ENCODE peak calls at places on chromosomes 5 and 9, in eight cellular contexts. One of them, this sample, is unnamed.

GRCh38 chr5:150779397-150780179 is 1.0 kb downstream of the SMIM3 start:
- DNase-seq in Daoy: peak
- DNase-seq in CD4-positive, alpha-beta T cell: no peak
- DNase-seq in lower lobe of right lung: no peak
- DNase-seq in epithelial cell of prostate: no peak
- DNase-seq in skeletal muscle cell: no peak
- DNase-seq in T-helper 2 cell: no peak
- DNase-seq in type B pancreatic cell: no peak
- DNase-seq in this sample: no peak

GRCh38 chr9:76687861-76688374 is 76.3 kb upstream of the PCA3 start:
- DNase-seq in Daoy: peak
- DNase-seq in CD4-positive, alpha-beta T cell: no peak
- DNase-seq in lower lobe of right lung: no peak
- DNase-seq in epithelial cell of prostate: peak
- DNase-seq in skeletal muscle cell: peak
- DNase-seq in T-helper 2 cell: no peak
- DNase-seq in type B pancreatic cell: no peak
- DNase-seq in this sample: peak

GRCh38 chr9:91689006-91689405 is 261.0 kb downstream of the ROR2 start:
- DNase-seq in Daoy: peak
- DNase-seq in CD4-positive, alpha-beta T cell: no peak
- DNase-seq in lower lobe of right lung: no peak
- DNase-seq in epithelial cell of prostate: no peak
- DNase-seq in skeletal muscle cell: no peak
- DNase-seq in T-helper 2 cell: no peak
- DNase-seq in type B pancreatic cell: no peak
- DNase-seq in this sample: no peak

GRCh38 chr5:66356011-66356565 is 212.0 kb downstream of the SREK1 start:
- DNase-seq in Daoy: no peak
- DNase-seq in CD4-positive, alpha-beta T cell: no peak
- DNase-seq in lower lobe of right lung: no peak
- DNase-seq in epithelial cell of prostate: no peak
- DNase-seq in skeletal muscle cell: no peak
- DNase-seq in T-helper 2 cell: no peak
- DNase-seq in type B pancreatic cell: no peak
- DNase-seq in this sample: no peak

GRCh38 chr5:175753536-175753890 is 95.6 kb downstream of the HRH2 start:
- DNase-seq in Daoy: no peak
- DNase-seq in CD4-positive, alpha-beta T cell: no peak
- DNase-seq in lower lobe of right lung: no peak
- DNase-seq in epithelial cell of prostate: no peak
- DNase-seq in skeletal muscle cell: no peak
- DNase-seq in T-helper 2 cell: no peak
- DNase-seq in type B pancreatic cell: peak
- DNase-seq in this sample: no peak

GRCh38 chr5:14016549-14016948 is 72.1 kb upstream of the DNAH5 start:
- DNase-seq in Daoy: no peak
- DNase-seq in CD4-positive, alpha-beta T cell: no peak
- DNase-seq in lower lobe of right lung: no peak
- DNase-seq in epithelial cell of prostate: no peak
- DNase-seq in skeletal muscle cell: no peak
- DNase-seq in T-helper 2 cell: no peak
- DNase-seq in type B pancreatic cell: no peak
- DNase-seq in this sample: no peak

GRCh38 chr5:1522601-1523479 is 920 bp downstream of the LPCAT1 start:
- DNase-seq in Daoy: peak
- DNase-seq in CD4-positive, alpha-beta T cell: no peak
- DNase-seq in lower lobe of right lung: peak
- DNase-seq in epithelial cell of prostate: no peak
- DNase-seq in skeletal muscle cell: no peak
- DNase-seq in T-helper 2 cell: no peak
- DNase-seq in type B pancreatic cell: peak
- DNase-seq in this sample: peak

GRCh38 chr5:74205745-74206570 is 434.6 kb downstream of the ENC1 start:
- DNase-seq in Daoy: peak
- DNase-seq in CD4-positive, alpha-beta T cell: no peak
- DNase-seq in lower lobe of right lung: no peak
- DNase-seq in epithelial cell of prostate: no peak
- DNase-seq in skeletal muscle cell: no peak
- DNase-seq in T-helper 2 cell: no peak
- DNase-seq in type B pancreatic cell: no peak
- DNase-seq in this sample: no peak

GRCh38 chr5:81232449-81233079 is 558 bp upstream of the CKMT2 start:
- DNase-seq in Daoy: no peak
- DNase-seq in CD4-positive, alpha-beta T cell: no peak
- DNase-seq in lower lobe of right lung: no peak
- DNase-seq in epithelial cell of prostate: no peak
- DNase-seq in skeletal muscle cell: no peak
- DNase-seq in T-helper 2 cell: no peak
- DNase-seq in type B pancreatic cell: no peak
- DNase-seq in this sample: peak

GRCh38 chr9:136398286-136398685 is 1.7 kb downstream of the SNAPC4 start:
- DNase-seq in Daoy: no peak
- DNase-seq in CD4-positive, alpha-beta T cell: no peak
- DNase-seq in lower lobe of right lung: no peak
- DNase-seq in epithelial cell of prostate: no peak
- DNase-seq in skeletal muscle cell: no peak
- DNase-seq in T-helper 2 cell: no peak
- DNase-seq in type B pancreatic cell: no peak
- DNase-seq in this sample: no peak

GRCh38 chr5:2656186-2656585 is 95.3 kb downstream of the IRX2 start:
- DNase-seq in Daoy: peak
- DNase-seq in CD4-positive, alpha-beta T cell: no peak
- DNase-seq in lower lobe of right lung: no peak
- DNase-seq in epithelial cell of prostate: no peak
- DNase-seq in skeletal muscle cell: peak
- DNase-seq in T-helper 2 cell: no peak
- DNase-seq in type B pancreatic cell: no peak
- DNase-seq in this sample: peak

GRCh38 chr9:83330207-83331196 is 207.7 kb downstream of the FRMD3 start:
- DNase-seq in Daoy: no peak
- DNase-seq in CD4-positive, alpha-beta T cell: no peak
- DNase-seq in lower lobe of right lung: no peak
- DNase-seq in epithelial cell of prostate: no peak
- DNase-seq in skeletal muscle cell: no peak
- DNase-seq in T-helper 2 cell: no peak
- DNase-seq in type B pancreatic cell: no peak
- DNase-seq in this sample: no peak

GRCh38 chr5:83577036-83577636 is 105.6 kb downstream of the VCAN start:
- DNase-seq in Daoy: peak
- DNase-seq in CD4-positive, alpha-beta T cell: no peak
- DNase-seq in lower lobe of right lung: no peak
- DNase-seq in epithelial cell of prostate: no peak
- DNase-seq in skeletal muscle cell: no peak
- DNase-seq in T-helper 2 cell: no peak
- DNase-seq in type B pancreatic cell: no peak
- DNase-seq in this sample: no peak

GRCh38 chr5:67350185-67350584 is 153.6 kb upstream of the CD180 start:
- DNase-seq in Daoy: no peak
- DNase-seq in CD4-positive, alpha-beta T cell: no peak
- DNase-seq in lower lobe of right lung: no peak
- DNase-seq in epithelial cell of prostate: no peak
- DNase-seq in skeletal muscle cell: no peak
- DNase-seq in T-helper 2 cell: no peak
- DNase-seq in type B pancreatic cell: no peak
- DNase-seq in this sample: no peak

GRCh38 chr9:131236761-131237160 is 39.5 kb downstream of the FAM78A start:
- DNase-seq in Daoy: no peak
- DNase-seq in CD4-positive, alpha-beta T cell: no peak
- DNase-seq in lower lobe of right lung: no peak
- DNase-seq in epithelial cell of prostate: no peak
- DNase-seq in skeletal muscle cell: no peak
- DNase-seq in T-helper 2 cell: no peak
- DNase-seq in type B pancreatic cell: no peak
- DNase-seq in this sample: no peak

GRCh38 chr9:112249277-112249676 is 74.2 kb upstream of the SUSD1 start:
- DNase-seq in Daoy: no peak
- DNase-seq in CD4-positive, alpha-beta T cell: no peak
- DNase-seq in lower lobe of right lung: no peak
- DNase-seq in epithelial cell of prostate: peak
- DNase-seq in skeletal muscle cell: no peak
- DNase-seq in T-helper 2 cell: no peak
- DNase-seq in type B pancreatic cell: no peak
- DNase-seq in this sample: no peak

GRCh38 chr9:86434039-86434726 is 80.0 kb upstream of the TUT7 start:
- DNase-seq in Daoy: peak
- DNase-seq in CD4-positive, alpha-beta T cell: no peak
- DNase-seq in lower lobe of right lung: no peak
- DNase-seq in epithelial cell of prostate: no peak
- DNase-seq in skeletal muscle cell: peak
- DNase-seq in T-helper 2 cell: no peak
- DNase-seq in type B pancreatic cell: no peak
- DNase-seq in this sample: peak

GRCh38 chr5:122292357-122292756 is 19.7 kb upstream of the SNCAIP start:
- DNase-seq in Daoy: no peak
- DNase-seq in CD4-positive, alpha-beta T cell: no peak
- DNase-seq in lower lobe of right lung: no peak
- DNase-seq in epithelial cell of prostate: no peak
- DNase-seq in skeletal muscle cell: no peak
- DNase-seq in T-helper 2 cell: no peak
- DNase-seq in type B pancreatic cell: no peak
- DNase-seq in this sample: no peak

GRCh38 chr5:96004754-96005153 is 43.1 kb upstream of the ELL2 start:
- DNase-seq in Daoy: no peak
- DNase-seq in CD4-positive, alpha-beta T cell: no peak
- DNase-seq in lower lobe of right lung: no peak
- DNase-seq in epithelial cell of prostate: no peak
- DNase-seq in skeletal muscle cell: no peak
- DNase-seq in T-helper 2 cell: no peak
- DNase-seq in type B pancreatic cell: no peak
- DNase-seq in this sample: no peak

GRCh38 chr9:3858961-3859360 is 333.2 kb upstream of the RFX3 start:
- DNase-seq in Daoy: peak
- DNase-seq in CD4-positive, alpha-beta T cell: no peak
- DNase-seq in lower lobe of right lung: no peak
- DNase-seq in epithelial cell of prostate: no peak
- DNase-seq in skeletal muscle cell: no peak
- DNase-seq in T-helper 2 cell: no peak
- DNase-seq in type B pancreatic cell: no peak
- DNase-seq in this sample: no peak

GRCh38 chr5:10564838-10565784 is 1.2 kb downstream of the ANKRD33B start:
- DNase-seq in Daoy: peak
- DNase-seq in CD4-positive, alpha-beta T cell: no peak
- DNase-seq in lower lobe of right lung: peak
- DNase-seq in epithelial cell of prostate: no peak
- DNase-seq in skeletal muscle cell: no peak
- DNase-seq in T-helper 2 cell: no peak
- DNase-seq in type B pancreatic cell: no peak
- DNase-seq in this sample: peak

GRCh38 chr9:127664678-127665507 is 41.9 kb upstream of the CFAP157 start:
- DNase-seq in Daoy: no peak
- DNase-seq in CD4-positive, alpha-beta T cell: no peak
- DNase-seq in lower lobe of right lung: no peak
- DNase-seq in epithelial cell of prostate: no peak
- DNase-seq in skeletal muscle cell: no peak
- DNase-seq in T-helper 2 cell: no peak
- DNase-seq in type B pancreatic cell: no peak
- DNase-seq in this sample: no peak

GRCh38 chr5:123997354-123998215 is 485.6 kb downstream of the CSNK1G3 start:
- DNase-seq in Daoy: peak
- DNase-seq in CD4-positive, alpha-beta T cell: no peak
- DNase-seq in lower lobe of right lung: no peak
- DNase-seq in epithelial cell of prostate: no peak
- DNase-seq in skeletal muscle cell: peak
- DNase-seq in T-helper 2 cell: no peak
- DNase-seq in type B pancreatic cell: no peak
- DNase-seq in this sample: peak

GRCh38 chr5:98187945-98188344 is 585.5 kb upstream of the RGMB start:
- DNase-seq in Daoy: no peak
- DNase-seq in CD4-positive, alpha-beta T cell: no peak
- DNase-seq in lower lobe of right lung: no peak
- DNase-seq in epithelial cell of prostate: no peak
- DNase-seq in skeletal muscle cell: no peak
- DNase-seq in T-helper 2 cell: no peak
- DNase-seq in type B pancreatic cell: no peak
- DNase-seq in this sample: no peak

GRCh38 chr5:36152324-36153298 is 700 bp downstream of the SKP2 start:
- DNase-seq in Daoy: peak
- DNase-seq in CD4-positive, alpha-beta T cell: no peak
- DNase-seq in lower lobe of right lung: no peak
- DNase-seq in epithelial cell of prostate: no peak
- DNase-seq in skeletal muscle cell: no peak
- DNase-seq in T-helper 2 cell: no peak
- DNase-seq in type B pancreatic cell: no peak
- DNase-seq in this sample: no peak

GRCh38 chr9:13395086-13395485 is 115.6 kb upstream of the MPDZ start:
- DNase-seq in Daoy: no peak
- DNase-seq in CD4-positive, alpha-beta T cell: no peak
- DNase-seq in lower lobe of right lung: no peak
- DNase-seq in epithelial cell of prostate: no peak
- DNase-seq in skeletal muscle cell: peak
- DNase-seq in T-helper 2 cell: no peak
- DNase-seq in type B pancreatic cell: no peak
- DNase-seq in this sample: no peak

GRCh38 chr5:33195431-33196128 is 245.2 kb upstream of the TARS1 start:
- DNase-seq in Daoy: no peak
- DNase-seq in CD4-positive, alpha-beta T cell: no peak
- DNase-seq in lower lobe of right lung: no peak
- DNase-seq in epithelial cell of prostate: no peak
- DNase-seq in skeletal muscle cell: peak
- DNase-seq in T-helper 2 cell: no peak
- DNase-seq in type B pancreatic cell: no peak
- DNase-seq in this sample: no peak

GRCh38 chr5:54722846-54723433 is 205.4 kb downstream of the SNX18 start:
- DNase-seq in Daoy: no peak
- DNase-seq in CD4-positive, alpha-beta T cell: no peak
- DNase-seq in lower lobe of right lung: no peak
- DNase-seq in epithelial cell of prostate: no peak
- DNase-seq in skeletal muscle cell: no peak
- DNase-seq in T-helper 2 cell: no peak
- DNase-seq in type B pancreatic cell: no peak
- DNase-seq in this sample: no peak

GRCh38 chr5:139752506-139753350 is 42.9 kb upstream of the PSD2 start:
- DNase-seq in Daoy: peak
- DNase-seq in CD4-positive, alpha-beta T cell: no peak
- DNase-seq in lower lobe of right lung: no peak
- DNase-seq in epithelial cell of prostate: no peak
- DNase-seq in skeletal muscle cell: no peak
- DNase-seq in T-helper 2 cell: no peak
- DNase-seq in type B pancreatic cell: no peak
- DNase-seq in this sample: peak

This sample was measured in islet precursor cell.